ENCODE peak calls at places on chromosome 2, in eight cellular contexts. A is SHP77; J is fibroblast of mammary gland; I is stimulated activated CD4-positive, alpha-beta T cell treated with anti-CD3 and anti-CD28 coated beads, Interleukin-4, amount 100 ng/mL, for 24 hours; R is kidney; M is stimulated activated CD8-positive, alpha-beta memory T cell treated with anti-CD3 and anti-CD28 coated beads, Interleukin-7, amount 100 ng/mL, for 48 hours; Q is M059J; D is naive thymus-derived CD8-positive, alpha-beta T cell. K is an unnamed sample.

GRCh38 chr2:236103981-236104380 is 64.2 kb downstream of the GBX2 start:
- DNase-seq in D (no peak), M (no peak), J (no peak), R (peak; percentile 38), A (no peak), I (no peak), Q (no peak), K (no peak)

GRCh38 chr2:21981127-21981526 is 857.4 kb downstream of the TDRD15 start:
- DNase-seq in M (no peak), J (no peak), Q (peak; percentile 58), R (no peak), I (no peak), A (no peak), D (no peak), K (peak; percentile 5)

GRCh38 chr2:126831234-126832005 is 67.3 kb upstream of the TEX51 start:
- DNase-seq in M (no peak), I (no peak), D (no peak), J (no peak), Q (peak; percentile 3), A (no peak), R (no peak), K (no peak)

GRCh38 chr2:235270951-235271350 is 222.9 kb upstream of the AGAP1 start:
- DNase-seq in J (peak; percentile 77), I (peak; percentile 42), M (peak; percentile 9), A (no peak), Q (peak; percentile 91), D (no peak), R (no peak), K (peak; percentile 46)

GRCh38 chr2:27003857-27004256 is 28.9 kb upstream of the TMEM214 start:
- DNase-seq in J (peak; percentile 59), R (no peak), A (no peak), M (no peak), I (no peak), D (no peak), Q (peak; percentile 61), K (peak; percentile 47)

GRCh38 chr2:667332-668000 is 9.7 kb downstream of the TMEM18 start:
- DNase-seq in D (no peak), J (peak; percentile 83), I (peak; percentile 34), Q (peak; percentile 65), R (no peak), M (no peak), A (peak; percentile 35), K (peak; percentile 79)

GRCh38 chr2:141652308-141652707 is 478.5 kb downstream of the LRP1B start:
- DNase-seq in Q (no peak), R (no peak), J (no peak), I (no peak), D (no peak), A (no peak), M (no peak), K (no peak)

GRCh38 chr2:109173311-109174171 is 44.5 kb downstream of the SH3RF3 start:
- DNase-seq in A (peak; percentile 62), J (peak; percentile 79), D (no peak), I (no peak), R (peak; percentile 89), M (no peak), Q (peak; percentile 87), K (no peak)